ENCODE peak calls at places on chromosomes 3 and 15, in six cellular contexts. M is K562, R is heart left ventricle, D is IMR-90, Z is testis, E is breast epithelium. J is an unnamed sample.

GRCh38 chr15:73599934-73600333 is 33.3 kb downstream of the NPTN start:
- DNase-seq in E (no peak), D (peak; percentile 45), R (no peak), Z (no peak), M (no peak), J (peak; percentile 31)

GRCh38 chr15:43150171-43150929 is 17.0 kb downstream of the TMEM62 start:
- DNase-seq in D (peak; percentile 98), M (no peak), E (no peak), Z (no peak), R (no peak), J (no peak)

GRCh38 chr3:129654126-129654525 is 47.6 kb upstream of the PLXND1 start:
- DNase-seq in M (no peak), R (no peak), E (no peak), Z (no peak), D (peak; percentile 68), J (no peak)

GRCh38 chr15:63487076-63487757 is 17.2 kb upstream of the USP3 start:
- DNase-seq in Z (peak; percentile 93), D (peak; percentile 61), R (peak; percentile 88), M (peak; percentile 90), E (peak; percentile 90), J (peak; percentile 91)

GRCh38 chr15:62928242-62928995 is 114.1 kb upstream of the TPM1 start:
- DNase-seq in E (no peak), R (peak; percentile 66), Z (no peak), M (peak; percentile 34), D (peak; percentile 92), J (no peak)

GRCh38 chr15:68499620-68500312 is 67.8 kb upstream of the ITGA11 start:
- DNase-seq in M (no peak), E (no peak), D (no peak), Z (no peak), R (no peak), J (no peak)

GRCh38 chr15:41512078-41512394 is 1.6 kb downstream of the LTK start:
- DNase-seq in Z (no peak), E (no peak), R (no peak), D (no peak), M (no peak), J (no peak)

GRCh38 chr3:33075996-33076395 is 20.9 kb downstream of the GLB1 start:
- DNase-seq in R (no peak), E (no peak), D (no peak), Z (no peak), M (no peak), J (no peak)

GRCh38 chr3:95184038-95184437 is 1121.2 kb downstream of the NSUN3 start:
- DNase-seq in M (peak; percentile 1), E (no peak), D (no peak), R (no peak), Z (no peak), J (no peak)

GRCh38 chr3:29280675-29281264 is at the start of gene RBMS3:
- DNase-seq in R (peak; percentile 93), D (peak; percentile 97), E (peak; percentile 60), Z (peak; percentile 91), M (no peak), J (peak; percentile 93)

GRCh38 chr3:125017406-125017805 is 38.4 kb downstream of the HEG1 start:
- DNase-seq in Z (no peak), D (no peak), E (no peak), R (no peak), M (no peak), J (no peak)

GRCh38 chr15:96354731-96355560 is 24.4 kb downstream of the NR2F2 start:
- DNase-seq in Z (peak; percentile 58), R (no peak), E (no peak), D (peak; percentile 90), M (peak; percentile 42), J (no peak)

GRCh38 chr15:36936652-36937051 is 163.7 kb downstream of the MEIS2 start:
- DNase-seq in R (no peak), E (no peak), Z (no peak), M (no peak), D (peak; percentile 67), J (no peak)

GRCh38 chr3:181782306-181782924 is 70.7 kb downstream of the SOX2 start:
- DNase-seq in M (no peak), E (no peak), R (no peak), D (no peak), Z (no peak), J (no peak)

GRCh38 chr3:127074900-127075360 is 92.0 kb downstream of the PLXNA1 start:
- DNase-seq in E (no peak), D (peak; percentile 48), R (no peak), M (no peak), Z (no peak), J (peak; percentile 92)

GRCh38 chr3:189632238-189632637 is 1.0 kb downstream of the TP63 start:
- DNase-seq in E (no peak), R (no peak), Z (no peak), D (no peak), M (no peak), J (no peak)

GRCh38 chr3:190585771-190586630 is 72.1 kb downstream of the IL1RAP start:
- DNase-seq in D (peak; percentile 95), Z (no peak), M (peak; percentile 3), E (no peak), R (peak; percentile 38), J (no peak)

GRCh38 chr15:74238984-74239645 is 3.0 kb downstream of the CCDC33 start:
- DNase-seq in D (no peak), Z (no peak), E (no peak), M (no peak), R (no peak), J (peak; percentile 77)

GRCh38 chr3:109952924-109953323 is 615.6 kb upstream of the DPPA4 start:
- DNase-seq in R (no peak), D (peak; percentile 16), E (no peak), Z (no peak), M (no peak), J (no peak)

GRCh38 chr3:63355809-63356208 is 77.7 kb downstream of the SYNPR start:
- DNase-seq in E (no peak), M (no peak), Z (no peak), D (no peak), R (no peak), J (no peak)

GRCh38 chr15:40930430-40931299 is 1.5 kb downstream of the DLL4 start:
- DNase-seq in M (peak; percentile 83), R (peak; percentile 79), D (peak; percentile 51), E (no peak), Z (peak; percentile 41), J (peak; percentile 56)

GRCh38 chr3:184639351-184639750 is 72.5 kb downstream of the MAGEF1 start:
- DNase-seq in D (no peak), M (no peak), R (no peak), Z (no peak), E (no peak), J (peak; percentile 46)

GRCh38 chr3:194632983-194633348 is 253 bp downstream of the TMEM44 start:
- DNase-seq in D (no peak), R (peak; percentile 40), E (no peak), Z (peak; percentile 37), M (no peak), J (peak; percentile 32)

GRCh38 chr3:160003520-160004128 is 15.0 kb downstream of the IL12A start:
- DNase-seq in D (peak; percentile 31), R (peak; percentile 62), Z (peak; percentile 68), M (peak; percentile 34), E (no peak), J (peak; percentile 60)

GRCh38 chr3:194080473-194080872 is 55.5 kb upstream of the HES1 start:
- DNase-seq in R (no peak), D (no peak), E (no peak), Z (no peak), M (no peak), J (no peak)

GRCh38 chr3:48820626-48821324 is 26.9 kb downstream of the PRKAR2A start:
- DNase-seq in E (no peak), M (no peak), Z (no peak), D (peak; percentile 72), R (peak; percentile 29), J (no peak)

GRCh38 chr3:195075199-195075940 is 195.6 kb downstream of the XXYLT1 start:
- DNase-seq in Z (no peak), D (peak; percentile 10), M (no peak), R (no peak), E (peak; percentile 30), J (no peak)

GRCh38 chr3:149971403-149972075 is 844 bp upstream of the PFN2 start:
- DNase-seq in R (peak; percentile 60), Z (peak; percentile 87), E (peak; percentile 58), M (peak; percentile 12), D (peak; percentile 64), J (peak; percentile 62)

DNA sequence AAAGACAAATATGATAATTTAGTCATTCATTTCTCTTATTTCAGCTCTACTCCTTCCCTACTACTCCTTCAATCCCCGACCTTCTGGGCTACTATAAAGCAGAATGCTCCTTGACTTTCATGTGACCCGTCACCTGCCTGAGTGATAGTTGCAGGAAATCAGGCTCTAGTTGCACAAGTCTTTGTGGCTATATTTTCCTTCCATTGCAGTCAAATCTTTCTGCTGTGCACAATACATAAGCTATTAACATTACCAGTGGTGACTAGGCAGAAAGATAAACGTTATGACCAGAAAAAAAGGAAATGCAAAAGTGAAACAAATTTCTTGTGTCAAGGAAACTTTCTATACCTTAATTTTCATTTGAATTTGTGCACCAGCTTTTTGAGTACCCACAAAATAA is 2.3 kb downstream of the SUCNR1 start:
- DNase-seq in M (peak; percentile 51), D (peak; percentile 46), R (no peak), E (no peak), Z (no peak), J (no peak)
- H3K4me1 ChIP-seq in M (peaks cover 4% of the 10 kb centered on the region), D (peaks cover 2% of the 10 kb centered on the region), R (peaks cover 10% of the 10 kb centered on the region), E (no peaks in the 10 kb centered on the region), Z (peaks cover 4% of the 10 kb centered on the region), J (no peaks in the 10 kb centered on the region)

GRCh38 chr3:98730338-98730737 is 32.8 kb upstream of the ST3GAL6 start:
- DNase-seq in E (no peak), Z (no peak), D (no peak), R (no peak), M (no peak), J (no peak)
- TF ChIP-seq POLR2A in E (no peak), Z (no peak), D (no peak), R (no peak), M (no peak), J (no peak)

DNA sequence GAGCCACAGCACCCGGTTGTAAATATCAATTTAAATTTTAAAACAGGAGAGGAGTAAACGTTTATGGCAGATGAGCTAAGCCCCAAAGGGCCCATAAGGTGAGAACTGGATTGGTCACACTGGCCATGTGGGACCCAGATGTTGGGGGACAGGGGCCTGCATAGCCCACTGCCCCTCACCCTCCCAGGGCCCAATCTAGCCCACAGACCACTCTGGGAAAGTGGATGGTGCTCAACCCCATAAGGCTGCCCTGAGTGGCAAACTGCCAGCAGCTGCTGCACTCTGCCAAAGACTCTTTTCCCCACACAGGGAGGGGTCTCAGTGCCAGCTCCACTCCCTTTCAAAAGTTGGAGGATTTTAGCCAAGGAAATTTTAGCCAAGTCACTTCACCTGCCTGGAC is 42.5 kb downstream of the CCDC12 start:
- DNase-seq in E (no peak), Z (no peak), D (no peak), M (no peak), R (no peak), J (peak; percentile 71)
- H3K4me1 ChIP-seq in E (peaks cover 16% of the 10 kb centered on the region), Z (peaks cover 44% of the 10 kb centered on the region), D (peaks cover 56% of the 10 kb centered on the region), M (peaks cover 40% of the 10 kb centered on the region), R (peaks cover 100% of the 10 kb centered on the region), J (peaks cover 94% of the 10 kb centered on the region)

DNA sequence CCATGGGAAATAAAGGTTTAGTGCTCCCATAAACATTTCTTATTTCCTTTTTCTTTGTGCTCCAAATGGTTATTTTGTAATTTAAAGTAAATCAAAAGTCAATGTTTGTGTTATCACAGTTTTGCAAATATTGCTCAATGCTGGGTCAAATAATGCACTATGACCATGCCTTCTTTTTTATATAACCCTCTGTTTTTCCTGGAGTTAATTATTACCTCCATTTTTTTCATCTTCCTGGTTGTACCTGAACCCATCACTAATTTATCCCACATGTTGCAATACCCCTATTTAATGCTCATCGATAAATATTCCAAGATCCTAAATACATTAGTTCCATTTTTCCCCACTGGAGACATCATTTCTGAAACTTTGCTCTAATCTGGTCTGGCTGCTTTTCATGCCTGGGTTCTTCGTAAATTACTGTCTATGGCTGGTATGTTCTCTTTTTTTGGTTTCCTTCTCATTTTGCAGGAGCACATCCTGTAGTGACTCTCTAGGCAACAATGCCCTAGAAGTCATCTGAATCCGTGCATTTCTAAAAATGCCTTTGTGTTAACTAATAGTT is 66.4 kb downstream of the OXNAD1 start:
- DNase-seq in E (no peak), D (no peak), Z (no peak), R (no peak), M (no peak), J (no peak)
- TF ChIP-seq POLR2A in E (no peak), D (no peak), Z (no peak), R (no peak), M (no peak), J (no peak)